ENCODE peak calls at places on chromosomes 7 and 10, in four cellular contexts. One of them, this sample, is unnamed.

GRCh38 chr10:34305189-34305588 is 509.9 kb downstream of the PARD3 start:
- DNase-seq in SK-N-SH: no peak
- DNase-seq in WTC11: peak
- DNase-seq in GM12878: no peak
- DNase-seq in this sample: peak

GRCh38 chr7:23938937-23939552 is 229.0 kb downstream of the STK31 start:
- DNase-seq in SK-N-SH: peak
- DNase-seq in WTC11: peak
- DNase-seq in GM12878: no peak
- DNase-seq in this sample: peak

GRCh38 chr7:19145429-19146201 is 394 bp upstream of the FERD3L start:
- DNase-seq in GM12878: no peak
- DNase-seq in WTC11: peak
- DNase-seq in SK-N-SH: peak
- DNase-seq in this sample: no peak

GRCh38 chr7:46233585-46234329 is 312.7 kb upstream of the IGFBP3 start:
- DNase-seq in SK-N-SH: no peak
- DNase-seq in GM12878: peak
- DNase-seq in WTC11: no peak
- DNase-seq in this sample: no peak

GRCh38 chr7:101134399-101134980 is 7.6 kb downstream of the SERPINE1 start:
- DNase-seq in SK-N-SH: no peak
- DNase-seq in GM12878: no peak
- DNase-seq in WTC11: no peak
- DNase-seq in this sample: no peak

GRCh38 chr7:90596745-90597526 is 815 bp downstream of the CDK14 start:
- DNase-seq in GM12878: peak
- DNase-seq in WTC11: no peak
- DNase-seq in SK-N-SH: peak
- DNase-seq in this sample: no peak

GRCh38 chr7:140607441-140607989 is 33.1 kb downstream of the DENND2A start:
- DNase-seq in SK-N-SH: peak
- DNase-seq in WTC11: no peak
- DNase-seq in GM12878: no peak
- DNase-seq in this sample: no peak

GRCh38 chr10:71094712-71095390 is 117.5 kb upstream of the UNC5B start:
- DNase-seq in GM12878: no peak
- DNase-seq in WTC11: no peak
- DNase-seq in SK-N-SH: no peak
- DNase-seq in this sample: no peak

GRCh38 chr10:27699778-27700177 is 45.8 kb downstream of the MKX start:
- DNase-seq in GM12878: no peak
- DNase-seq in WTC11: no peak
- DNase-seq in SK-N-SH: no peak
- DNase-seq in this sample: no peak

GRCh38 chr7:142089035-142089434 is 22.5 kb upstream of the MGAM2 start:
- DNase-seq in GM12878: no peak
- DNase-seq in SK-N-SH: no peak
- DNase-seq in WTC11: no peak
- DNase-seq in this sample: no peak

GRCh38 chr7:22359156-22359697 is 2.3 kb upstream of the RAPGEF5 start:
- DNase-seq in WTC11: no peak
- DNase-seq in SK-N-SH: no peak
- DNase-seq in GM12878: no peak
- DNase-seq in this sample: no peak

GRCh38 chr10:5466451-5466996 is 32.8 kb downstream of the CALML5 start:
- DNase-seq in WTC11: peak
- DNase-seq in SK-N-SH: no peak
- DNase-seq in GM12878: no peak
- DNase-seq in this sample: peak

GRCh38 chr10:132941640-132942051 is 724 bp downstream of the CFAP46 start:
- DNase-seq in WTC11: no peak
- DNase-seq in SK-N-SH: peak
- DNase-seq in GM12878: no peak
- DNase-seq in this sample: no peak

GRCh38 chr10:94308866-94309265 is 53.9 kb downstream of the NOC3L start:
- DNase-seq in SK-N-SH: no peak
- DNase-seq in WTC11: no peak
- DNase-seq in GM12878: no peak
- DNase-seq in this sample: no peak

GRCh38 chr10:102677736-102678354 is 33.6 kb downstream of the TRIM8 start:
- DNase-seq in WTC11: no peak
- DNase-seq in SK-N-SH: no peak
- DNase-seq in GM12878: no peak
- DNase-seq in this sample: no peak

GRCh38 chr10:8242295-8242872 is 187.9 kb downstream of the GATA3 start:
- DNase-seq in SK-N-SH: no peak
- DNase-seq in GM12878: no peak
- DNase-seq in WTC11: no peak
- DNase-seq in this sample: no peak

DNA sequence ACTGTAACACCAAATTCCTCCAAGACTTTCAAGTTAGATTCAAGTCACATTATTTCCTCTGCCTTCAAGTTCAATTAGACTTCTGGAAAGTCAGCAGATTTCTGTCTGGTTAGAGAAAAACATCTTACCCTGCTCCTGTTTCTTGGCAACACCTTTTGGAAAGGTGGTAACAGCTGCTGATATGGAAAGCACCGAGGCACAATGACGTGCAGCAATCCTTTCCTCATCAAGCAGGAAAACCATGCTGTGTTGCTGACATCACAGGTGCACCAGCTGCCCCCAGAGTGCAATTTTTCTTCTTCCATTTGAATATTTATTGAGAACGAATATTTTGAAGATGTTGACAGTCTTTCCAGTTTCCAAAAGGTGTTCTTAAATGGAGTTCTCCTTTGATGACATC is 41.9 kb downstream of the ZNF800 start:
- DNase-seq in WTC11: no peak
- DNase-seq in GM12878: no peak
- DNase-seq in SK-N-SH: no peak
- DNase-seq in this sample: no peak
- TF ChIP-seq USF1 in WTC11: no peak
- TF ChIP-seq USF1 in GM12878: no peak
- TF ChIP-seq USF1 in SK-N-SH: no peak
- TF ChIP-seq USF1 in this sample: no peak

DNA sequence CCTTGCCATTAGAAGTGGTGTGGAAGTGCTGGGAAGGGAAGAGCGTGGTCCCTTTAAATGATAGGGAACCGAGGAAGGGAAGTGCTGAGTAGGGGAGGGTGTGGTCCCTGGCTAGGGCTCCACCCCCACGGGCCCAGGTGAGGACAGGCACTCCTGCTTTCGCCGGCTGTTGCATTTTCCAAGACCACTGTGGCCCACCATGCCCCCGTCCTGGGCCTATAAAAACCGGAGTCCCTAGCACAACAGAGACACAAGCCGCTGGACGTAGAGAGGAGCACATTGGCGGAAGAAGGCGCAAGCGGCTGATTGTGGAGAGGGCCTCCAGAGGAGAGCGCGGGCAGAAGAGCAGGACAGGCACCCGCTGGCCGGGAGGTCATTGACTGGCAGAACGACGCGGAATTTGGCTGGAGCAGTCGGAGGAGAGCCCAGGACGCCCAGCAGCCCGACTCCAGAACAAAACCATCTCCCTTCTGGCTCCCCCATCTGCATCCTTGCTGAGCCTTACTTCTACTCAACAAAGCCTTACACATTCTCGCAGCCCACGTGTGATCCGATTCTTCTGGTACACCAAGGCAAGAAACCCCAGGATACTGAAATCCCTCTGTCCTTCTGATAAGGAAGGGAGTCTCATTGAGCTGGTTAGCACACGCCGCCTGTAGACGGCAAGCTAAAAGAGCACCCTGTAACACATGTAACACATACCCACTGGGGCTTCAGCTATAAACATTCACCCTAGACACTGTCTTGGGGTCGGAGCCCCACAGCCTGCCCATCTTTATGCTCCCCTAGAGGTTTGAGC is 146.2 kb upstream of the LYZL1 start:
- DNase-seq in WTC11: peak
- DNase-seq in SK-N-SH: no peak
- DNase-seq in GM12878: no peak
- DNase-seq in this sample: peak
- TF ChIP-seq USF1 in WTC11: no peak
- TF ChIP-seq USF1 in SK-N-SH: no peak
- TF ChIP-seq USF1 in GM12878: no peak
- TF ChIP-seq USF1 in this sample: no peak

GRCh38 chr10:129742742-129743550 is 221.1 kb downstream of the EBF3 start:
- DNase-seq in SK-N-SH: no peak
- DNase-seq in WTC11: peak
- DNase-seq in GM12878: no peak
- DNase-seq in this sample: no peak
- TF ChIP-seq USF1 in SK-N-SH: no peak
- TF ChIP-seq USF1 in WTC11: no peak
- TF ChIP-seq USF1 in GM12878: no peak
- TF ChIP-seq USF1 in this sample: no peak

DNA sequence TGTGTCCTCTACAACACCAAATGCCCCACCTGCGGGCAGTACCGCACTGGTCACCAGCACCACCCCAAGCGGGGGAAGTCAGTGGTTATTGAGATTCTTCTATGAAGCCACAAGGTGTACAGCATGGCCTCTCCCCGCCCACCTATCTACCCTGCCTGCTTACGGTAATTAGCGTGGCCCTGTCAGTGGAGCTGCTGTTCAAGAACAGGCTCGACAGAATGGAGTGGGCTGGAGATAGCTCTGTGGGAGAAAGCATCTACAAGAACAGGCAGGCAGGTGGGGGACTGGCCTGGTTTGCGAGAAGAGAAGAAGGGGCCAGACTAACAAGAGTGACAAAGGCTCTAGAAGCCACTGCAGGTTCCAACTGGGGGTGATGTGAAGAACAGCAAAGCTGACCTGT is 108.3 kb downstream of the RNF216 start:
- DNase-seq in WTC11: no peak
- DNase-seq in GM12878: no peak
- DNase-seq in SK-N-SH: no peak
- DNase-seq in this sample: no peak
- TF ChIP-seq USF1 in WTC11: no peak
- TF ChIP-seq USF1 in GM12878: no peak
- TF ChIP-seq USF1 in SK-N-SH: no peak
- TF ChIP-seq USF1 in this sample: no peak

DNA sequence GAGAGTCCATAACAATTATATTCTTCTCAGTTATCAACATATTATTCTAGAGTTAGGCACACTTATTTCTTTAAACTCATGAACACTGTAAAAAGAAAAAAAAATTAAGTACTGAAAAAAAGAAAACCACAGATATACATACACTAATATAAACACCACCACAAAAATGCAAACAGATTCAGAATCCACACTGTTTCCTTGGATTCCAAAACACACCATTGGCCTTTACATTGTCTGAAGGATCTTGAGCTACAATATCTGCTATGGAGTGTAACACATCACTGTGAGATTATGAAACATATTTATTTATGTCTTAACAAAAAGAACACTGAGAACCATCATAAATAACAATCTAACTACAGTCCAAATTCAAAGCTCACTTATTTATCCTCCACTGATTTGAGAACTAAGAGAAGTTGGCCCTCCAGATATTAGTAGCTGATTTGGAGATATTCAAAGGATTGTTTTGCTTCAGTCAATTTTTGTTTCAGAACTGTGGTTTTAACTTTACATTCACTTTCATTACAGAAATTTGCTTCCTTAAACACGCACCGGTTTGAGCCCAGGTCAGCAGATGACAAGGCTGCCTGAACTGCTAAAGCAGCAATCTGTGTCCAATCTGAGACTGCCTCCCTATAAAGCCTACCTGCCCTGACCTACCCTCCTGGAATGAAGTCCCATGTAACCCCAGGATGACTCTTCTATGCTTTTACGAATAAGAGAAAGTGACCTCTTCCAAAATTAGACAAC is 47.0 kb upstream of the CDK1 start:
- DNase-seq in GM12878: peak
- DNase-seq in WTC11: no peak
- DNase-seq in SK-N-SH: no peak
- DNase-seq in this sample: no peak
- TF ChIP-seq USF1 in GM12878: no peak
- TF ChIP-seq USF1 in WTC11: no peak
- TF ChIP-seq USF1 in SK-N-SH: no peak
- TF ChIP-seq USF1 in this sample: no peak

GRCh38 chr10:124647421-124648130 is 96.6 kb downstream of the FAM53B start:
- DNase-seq in WTC11: no peak
- DNase-seq in GM12878: peak
- DNase-seq in SK-N-SH: peak
- DNase-seq in this sample: peak

GRCh38 chr10:124648131-124648475 is 96.1 kb downstream of the FAM53B start:
- DNase-seq in WTC11: no peak
- DNase-seq in GM12878: no peak
- DNase-seq in SK-N-SH: no peak
- DNase-seq in this sample: no peak

GRCh38 chr10:124649209-124649608 is 95.0 kb downstream of the FAM53B start:
- DNase-seq in SK-N-SH: peak
- DNase-seq in GM12878: no peak
- DNase-seq in WTC11: no peak
- DNase-seq in this sample: no peak

GRCh38 chr10:124650263-124650662 is 93.9 kb downstream of the FAM53B start:
- DNase-seq in WTC11: no peak
- DNase-seq in SK-N-SH: no peak
- DNase-seq in GM12878: no peak
- DNase-seq in this sample: no peak

DNA sequence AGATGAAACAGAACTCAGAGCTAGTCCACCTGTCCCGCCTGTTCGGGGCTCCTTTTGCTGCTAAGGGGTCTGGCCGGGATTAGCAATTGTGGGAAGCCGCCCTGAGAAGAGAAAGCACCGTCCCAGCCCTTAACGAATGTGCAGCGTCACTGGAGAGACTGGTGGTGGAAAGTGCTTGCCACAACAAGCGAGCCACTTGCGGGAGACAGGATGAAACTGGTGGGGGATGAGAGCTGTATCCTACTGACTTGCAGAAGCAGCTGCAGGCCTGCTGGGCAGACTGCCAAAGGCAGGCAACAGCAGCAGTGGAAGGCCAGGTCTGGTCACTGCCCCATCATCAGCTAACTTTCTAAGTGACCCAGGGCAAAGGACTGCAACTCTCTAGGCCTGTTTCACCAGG is 95.4 kb downstream of the FAM53B start:
- DNase-seq in GM12878: peak
- DNase-seq in SK-N-SH: peak
- DNase-seq in WTC11: no peak
- DNase-seq in this sample: peak
- TF ChIP-seq USF1 in GM12878: no peak
- TF ChIP-seq USF1 in SK-N-SH: no peak
- TF ChIP-seq USF1 in WTC11: no peak
- TF ChIP-seq USF1 in this sample: no peak

This sample was measured in K562.